ENCODE peak calls at places on chromosomes 7 and 10, in four cellular contexts. E is NB4, T is tibial nerve, Q is IMR-90. N is an unnamed sample.

GRCh38 chr10:12940791-12941190 is 60.7 kb downstream of the CCDC3 start:
- DNase-seq in E (no peak), T (no peak), Q (no peak), N (no peak)

GRCh38 chr7:28754027-28754426 is 204.1 kb downstream of the TRIL start:
- DNase-seq in E (no peak), T (peak), Q (peak), N (no peak)

GRCh38 chr10:10626734-10627133 is 390.9 kb upstream of the CELF2 start:
- DNase-seq in E (no peak), T (no peak), Q (no peak), N (no peak)

GRCh38 chr10:119337796-119338432 is 130.5 kb downstream of the GRK5 start:
- DNase-seq in E (no peak), T (no peak), Q (peak), N (no peak)

GRCh38 chr10:74418285-74418872 is 267.4 kb downstream of the ADK start:
- DNase-seq in E (no peak), T (no peak), Q (no peak), N (no peak)

GRCh38 chr7:5634107-5634950 is 147.1 kb downstream of the RNF216 start:
- DNase-seq in E (peak), T (peak), Q (peak), N (no peak)

GRCh38 chr7:98051118-98051744 is 55.4 kb upstream of the LMTK2 start:
- DNase-seq in E (no peak), T (no peak), Q (no peak), N (no peak)

GRCh38 chr10:130772676-130773075 is 538.8 kb downstream of the TCERG1L start:
- DNase-seq in E (no peak), T (no peak), Q (no peak), N (no peak)

GRCh38 chr10:11587860-11588259 is 23.6 kb downstream of the USP6NL start:
- DNase-seq in E (no peak), T (no peak), Q (no peak), N (no peak)

GRCh38 chr7:69739906-69740545 is 141.8 kb downstream of the AUTS2 start:
- DNase-seq in E (peak), T (no peak), Q (no peak), N (no peak)

GRCh38 chr10:95920798-95921426 is 13.1 kb downstream of the CC2D2B start:
- DNase-seq in E (no peak), T (no peak), Q (no peak), N (no peak)

GRCh38 chr7:136617176-136617575 is 251.3 kb upstream of the CHRM2 start:
- DNase-seq in E (no peak), T (no peak), Q (peak), N (no peak)

GRCh38 chr10:129417164-129417563 is 49.9 kb upstream of the MGMT start:
- DNase-seq in E (no peak), T (no peak), Q (peak), N (no peak)

DNA sequence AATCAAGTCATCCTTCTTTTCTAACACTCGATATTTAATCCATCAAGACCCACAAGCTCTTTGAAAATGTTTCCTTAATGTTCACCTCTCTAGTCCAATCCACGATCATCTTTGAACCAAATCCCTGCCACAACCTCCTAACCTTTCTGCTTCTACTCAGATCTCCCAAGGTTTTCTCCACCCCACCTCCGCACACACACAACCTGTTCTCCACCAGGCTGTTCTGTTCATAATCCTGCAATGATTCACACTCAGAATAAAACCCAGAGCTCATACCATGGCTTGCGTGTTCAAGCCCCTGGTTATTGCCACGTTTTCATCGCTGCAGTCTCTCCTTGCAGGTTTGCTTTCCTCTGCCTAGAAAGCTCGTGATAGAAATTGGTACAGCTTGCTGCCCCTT is 53.8 kb upstream of the BAMBI start:
- DNase-seq in E (no peak), T (no peak), Q (no peak), N (no peak)
- TF ChIP-seq POLR2A in E (no peak), T (no peak), Q (no peak), N (no peak)

GRCh38 chr10:110209926-110210662 is 2.7 kb downstream of the MXI1 start:
- DNase-seq in E (peak), T (peak), Q (peak), N (peak)
- TF ChIP-seq POLR2A in E (no peak), T (no peak), Q (peak), N (no peak)

DNA sequence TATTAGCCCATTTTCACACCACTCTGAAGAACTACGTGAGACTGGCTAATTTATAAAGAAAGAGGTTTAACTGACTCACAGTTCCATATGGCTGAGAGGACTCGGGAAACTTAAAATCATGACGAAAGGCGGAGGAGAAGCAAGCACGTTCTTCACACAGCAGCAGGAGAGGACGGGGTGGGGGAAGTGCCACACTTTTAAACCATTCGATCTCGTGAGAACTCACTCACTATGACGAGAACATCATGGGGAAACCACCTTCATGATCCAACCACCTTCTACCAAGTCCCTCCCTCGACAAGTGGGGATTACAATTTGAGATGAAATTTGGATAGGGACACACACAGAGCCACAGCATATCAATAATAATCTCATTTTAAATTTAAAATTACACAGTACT is 80.2 kb downstream of the VWDE start:
- DNase-seq in E (no peak), T (no peak), Q (no peak), N (no peak)
- TF ChIP-seq POLR2A in E (no peak), T (no peak), Q (no peak), N (no peak)

DNA sequence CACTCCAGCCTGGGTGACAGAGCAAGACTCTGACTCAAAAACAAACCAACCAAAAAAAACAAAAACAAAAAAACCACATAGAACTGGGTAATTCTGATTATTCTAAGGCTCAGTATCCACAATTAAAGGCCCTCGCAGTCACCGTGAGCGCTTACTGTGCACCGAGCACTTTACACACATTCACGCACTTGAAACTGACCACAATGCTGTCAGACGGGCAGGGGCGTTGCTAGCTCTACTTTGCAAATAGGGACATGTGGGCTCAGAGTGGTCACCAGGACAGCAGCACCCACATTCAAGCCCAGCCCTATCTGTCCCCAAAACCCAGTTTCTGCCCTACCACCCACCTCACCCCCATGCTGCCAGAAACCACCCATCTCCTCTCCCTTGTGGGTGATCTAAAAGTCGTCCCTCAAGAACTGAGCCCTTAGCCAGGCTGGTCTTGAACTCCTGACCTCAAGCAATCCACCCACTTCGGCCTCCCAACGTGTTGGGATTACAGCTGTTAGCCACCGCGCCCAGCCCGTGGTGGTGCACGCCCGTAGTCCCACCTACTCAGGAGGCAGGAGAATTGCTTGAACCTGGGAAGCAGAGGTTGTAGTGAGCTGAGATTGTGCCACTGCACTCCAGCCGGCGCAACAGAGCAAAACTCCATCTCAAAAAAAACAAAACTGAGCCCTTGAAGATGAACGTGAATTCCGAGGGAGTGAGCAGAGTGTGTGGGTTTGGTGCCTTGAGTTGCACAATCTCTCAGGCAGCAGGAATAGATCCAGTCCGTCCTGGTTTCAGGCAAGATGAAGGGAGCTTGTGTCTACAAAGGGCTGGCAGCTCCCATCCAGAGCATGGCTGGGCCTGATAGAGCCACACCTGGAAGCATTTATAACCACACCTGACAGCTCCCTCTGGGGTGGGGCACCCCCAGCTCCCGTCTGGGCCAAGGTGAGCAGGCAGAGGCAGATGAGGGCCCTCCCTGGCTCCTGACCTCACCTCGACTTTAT is 5.4 kb upstream of the HSPB1 start:
- DNase-seq in E (no peak), T (peak), Q (peak), N (no peak)
- TF ChIP-seq POLR2A in E (no peak), T (no peak), Q (no peak), N (no peak)

GRCh38 chr10:132604686-132605085 is 67.1 kb downstream of the INPP5A start:
- DNase-seq in E (no peak), T (no peak), Q (no peak), N (no peak)
- TF ChIP-seq POLR2A in E (no peak), T (no peak), Q (no peak), N (no peak)

DNA sequence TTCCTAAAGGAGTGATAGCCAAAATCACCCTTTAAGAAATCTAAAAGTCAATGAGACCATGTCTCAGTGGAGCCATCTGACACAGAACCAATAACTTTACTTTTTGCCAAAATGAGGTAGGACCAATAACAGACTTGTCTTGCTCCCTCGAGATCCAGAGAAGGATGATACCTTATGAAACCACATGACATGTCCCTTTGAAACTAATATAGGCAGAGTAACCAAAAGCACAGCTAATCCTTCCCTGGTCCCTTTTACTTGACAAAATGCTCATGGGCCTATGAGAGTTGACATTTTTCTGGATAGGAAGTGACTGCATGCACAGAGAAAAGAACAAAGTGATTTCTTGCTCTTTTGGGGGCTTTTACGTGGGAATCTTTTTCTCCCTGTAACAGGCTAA is 87.7 kb downstream of the ARMH3 start:
- DNase-seq in E (no peak), T (no peak), Q (no peak), N (no peak)
- TF ChIP-seq POLR2A in E (no peak), T (no peak), Q (no peak), N (no peak)

GRCh38 chr10:72220637-72221036 is 4.6 kb upstream of the ASCC1 start:
- DNase-seq in E (no peak), T (no peak), Q (no peak), N (no peak)

GRCh38 chr10:72219229-72219814 is 3.2 kb upstream of the ASCC1 start:
- DNase-seq in E (no peak), T (no peak), Q (no peak), N (no peak)

GRCh38 chr10:72218756-72219155 is 2.7 kb upstream of the ASCC1 start:
- DNase-seq in E (no peak), T (no peak), Q (no peak), N (no peak)

GRCh38 chr10:72218329-72218728 is 2.3 kb upstream of the ASCC1 start:
- DNase-seq in E (peak), T (no peak), Q (no peak), N (no peak)

GRCh38 chr10:72215611-72216549 is at the start of the genes ANAPC16 and ASCC1:
- DNase-seq in E (peak), T (peak), Q (peak), N (peak)
- TF ChIP-seq POLR2A in E (peak), T (peak), Q (peak), N (peak)

GRCh38 chr7:116954443-116954838 is 1.1 kb downstream of the ST7 start:
- DNase-seq in E (no peak), T (no peak), Q (no peak), N (no peak)
- TF ChIP-seq POLR2A in E (peak), T (no peak), Q (no peak), N (no peak)

DNA sequence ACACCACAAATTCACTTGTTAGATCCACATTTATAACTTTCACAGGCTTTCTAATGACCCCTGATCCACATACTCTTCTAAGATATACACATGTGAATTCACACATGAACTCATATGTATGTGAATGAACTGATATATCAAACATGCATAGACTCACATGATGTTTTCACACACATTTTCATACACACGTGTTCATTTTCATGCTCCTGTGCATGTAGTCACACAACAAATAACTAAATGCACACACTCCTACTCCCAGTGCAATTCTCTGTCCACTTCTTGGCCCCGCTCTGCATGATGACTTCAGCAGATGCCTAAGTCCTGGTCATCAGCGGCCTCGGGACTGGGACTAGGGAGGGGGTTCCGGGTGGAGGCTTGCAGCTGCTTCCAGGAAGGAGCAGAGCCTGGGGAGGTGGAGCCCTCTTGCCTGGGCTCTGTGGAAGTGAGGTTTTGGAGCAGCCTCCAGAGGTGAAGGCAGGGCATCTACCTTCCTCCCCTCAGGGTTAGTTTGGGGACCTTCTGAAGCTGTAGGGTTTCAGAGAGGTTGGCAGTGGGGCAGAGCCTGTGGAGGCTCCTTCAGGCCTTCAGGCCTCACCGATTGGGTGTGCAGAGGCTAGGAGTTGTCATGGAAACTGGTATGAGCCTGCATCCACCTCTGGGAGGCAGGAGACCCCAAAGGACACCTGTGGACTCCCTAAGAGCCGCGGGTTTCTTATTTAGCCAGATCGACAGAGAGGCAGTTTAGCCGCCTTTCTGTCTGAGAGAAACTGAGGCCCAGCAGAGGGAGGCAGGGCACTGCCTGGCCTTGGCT is 1.8 kb downstream of the LZTS2 start:
- DNase-seq in E (no peak), T (peak), Q (peak), N (peak)
- TF ChIP-seq POLR2A in E (no peak), T (peak), Q (peak), N (no peak)

DNA sequence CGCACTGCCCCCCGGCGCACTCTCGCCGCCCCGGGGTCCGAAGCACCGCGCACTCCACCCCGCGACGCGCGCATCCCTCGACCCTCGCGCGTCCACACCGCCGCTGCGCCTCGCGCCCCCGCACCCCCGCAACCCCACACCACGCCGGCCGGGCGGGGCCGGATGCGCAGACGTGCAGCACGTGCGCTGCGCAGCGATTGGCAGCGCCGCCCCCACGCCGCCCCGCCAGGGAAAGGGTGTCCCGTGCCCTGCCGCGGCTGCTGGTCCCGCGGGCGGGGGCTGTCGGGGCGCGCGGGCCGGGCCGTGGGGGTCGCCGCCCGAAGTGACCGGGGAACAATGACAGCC is 53.7 kb upstream of the KDM7A start:
- DNase-seq in E (no peak), T (no peak), Q (no peak), N (peak)
- TF ChIP-seq POLR2A in E (no peak), T (no peak), Q (no peak), N (no peak)